ENCODE peak calls at places on chromosomes 1 and 21, in eight cellular contexts. A, G, N, L, I, B, D and Q are unnamed samples.

GRCh38 chr1:68384872-68385390 is 64.8 kb downstream of the RPE65 start:
- DNase-seq in A (no peak), G (no peak), N (no peak), L (no peak), I (no peak), B (peak), D (no peak), Q (no peak)

GRCh38 chr1:86154581-86155060 is 2.0 kb downstream of the COL24A1 start:
- DNase-seq in A (no peak), G (no peak), N (peak), L (peak), I (no peak), B (peak), D (no peak), Q (no peak)

GRCh38 chr1:156638189-156638588 is 3.7 kb upstream of the BCAN start:
- DNase-seq in A (no peak), G (no peak), N (no peak), L (no peak), I (no peak), B (no peak), D (no peak), Q (no peak)

GRCh38 chr1:193143285-193143684 is 21.5 kb downstream of the CDC73 start:
- DNase-seq in A (no peak), G (no peak), N (no peak), L (peak), I (no peak), B (peak), D (no peak), Q (no peak)

GRCh38 chr21:39094087-39094785 is 89.0 kb downstream of the PSMG1 start:
- DNase-seq in A (no peak), G (no peak), N (no peak), L (no peak), I (no peak), B (no peak), D (no peak), Q (no peak)

GRCh38 chr1:212077028-212077427 is 41.5 kb downstream of the DTL start:
- DNase-seq in A (no peak), G (no peak), N (no peak), L (no peak), I (no peak), B (no peak), D (no peak), Q (no peak)

GRCh38 chr21:44779417-44780139 is 22.0 kb downstream of the UBE2G2 start:
- DNase-seq in A (no peak), G (no peak), N (no peak), L (peak), I (no peak), B (no peak), D (no peak), Q (no peak)

GRCh38 chr1:197395209-197395608 is 127.2 kb downstream of the CRB1 start:
- DNase-seq in A (no peak), G (no peak), N (no peak), L (no peak), I (no peak), B (no peak), D (no peak), Q (no peak)

GRCh38 chr1:211013346-211014240 is 120.4 kb downstream of the KCNH1 start:
- DNase-seq in A (no peak), G (no peak), N (no peak), L (peak), I (no peak), B (peak), D (no peak), Q (no peak)

GRCh38 chr1:232853994-232854532 is 48.8 kb downstream of the MAP10 start:
- DNase-seq in A (no peak), G (no peak), N (no peak), L (peak), I (no peak), B (peak), D (no peak), Q (no peak)

GRCh38 chr1:232305020-232305419 is 324.9 kb downstream of the SIPA1L2 start:
- DNase-seq in A (no peak), G (no peak), N (no peak), L (no peak), I (no peak), B (no peak), D (no peak), Q (no peak)

GRCh38 chr21:17732306-17732705 is 86.8 kb downstream of the C21orf91 start:
- DNase-seq in A (no peak), G (no peak), N (no peak), L (no peak), I (no peak), B (no peak), D (no peak), Q (no peak)

GRCh38 chr21:43890042-43890441 is 25.0 kb downstream of the AGPAT3 start:
- DNase-seq in A (no peak), G (peak), N (no peak), L (no peak), I (no peak), B (no peak), D (no peak), Q (peak)

GRCh38 chr1:166166701-166167394 is at the start of gene FAM78B:
- DNase-seq in A (peak), G (no peak), N (peak), L (peak), I (no peak), B (peak), D (peak), Q (peak)

GRCh38 chr1:41394918-41395598 is 33.8 kb downstream of the FOXO6 start:
- DNase-seq in A (no peak), G (peak), N (no peak), L (no peak), I (no peak), B (no peak), D (no peak), Q (peak)

GRCh38 chr1:201381130-201381529 is 3.6 kb upstream of the TNNT2 start:
- DNase-seq in A (no peak), G (no peak), N (no peak), L (no peak), I (no peak), B (no peak), D (no peak), Q (no peak)

GRCh38 chr1:209881271-209882018 is 53.7 kb downstream of the UTP25 start:
- DNase-seq in A (no peak), G (no peak), N (no peak), L (no peak), I (no peak), B (no peak), D (no peak), Q (no peak)

GRCh38 chr1:53636621-53637171 is 102.3 kb downstream of the GLIS1 start:
- DNase-seq in A (no peak), G (no peak), N (no peak), L (no peak), I (no peak), B (no peak), D (no peak), Q (no peak)

GRCh38 chr1:201543871-201544521 is 5.1 kb downstream of the NAV1 start:
- DNase-seq in A (no peak), G (no peak), N (no peak), L (no peak), I (no peak), B (peak), D (no peak), Q (no peak)

GRCh38 chr1:37794372-37795339 is 1.0 kb downstream of the MANEAL start:
- DNase-seq in A (no peak), G (no peak), N (no peak), L (no peak), I (no peak), B (no peak), D (no peak), Q (peak)

GRCh38 chr21:46604975-46605758 is at the start of gene S100B:
- DNase-seq in A (no peak), G (peak), N (no peak), L (no peak), I (no peak), B (no peak), D (no peak), Q (peak)

GRCh38 chr1:23403735-23404486 is 20.6 kb downstream of the TCEA3 start:
- DNase-seq in A (peak), G (peak), N (peak), L (peak), I (peak), B (peak), D (peak), Q (peak)

GRCh38 chr21:40548134-40548533 is 298.8 kb downstream of the DSCAM start:
- DNase-seq in A (no peak), G (no peak), N (no peak), L (no peak), I (no peak), B (no peak), D (no peak), Q (peak)

GRCh38 chr1:2972011-2972878 is 49.0 kb upstream of the ACTRT2 start:
- DNase-seq in A (no peak), G (no peak), N (no peak), L (no peak), I (no peak), B (no peak), D (no peak), Q (no peak)

GRCh38 chr1:229221106-229222019 is 49.5 kb upstream of the RAB4A start:
- DNase-seq in A (no peak), G (no peak), N (peak), L (no peak), I (no peak), B (no peak), D (no peak), Q (peak)